ENCODE peak calls at places on chromosomes 6 and 20, in six cellular contexts. R is hippocampal formation, M is endothelial cell, T is T47D, G is colonic mucosa, O is A673. W is an unnamed sample.

GRCh38 chr6:90256698-90257485 is 39.8 kb downstream of the BACH2 start:
- DNase-seq in O (peak), G (no peak), R (no peak), M (no peak), T (no peak), W (no peak)

GRCh38 chr6:5205035-5205469 is 55.7 kb downstream of the LYRM4 start:
- DNase-seq in M (no peak), G (no peak), R (no peak), T (no peak), O (no peak), W (no peak)

GRCh38 chr6:108684809-108685329 is 124.2 kb downstream of the FOXO3 start:
- DNase-seq in M (no peak), T (no peak), R (no peak), G (no peak), O (no peak), W (no peak)

GRCh38 chr6:72037006-72037405 is 150.7 kb downstream of the RIMS1 start:
- DNase-seq in O (no peak), R (peak), T (no peak), M (no peak), G (no peak), W (no peak)

GRCh38 chr6:38935051-38935450 is 113.5 kb upstream of the GLP1R start:
- DNase-seq in M (no peak), R (no peak), O (no peak), T (no peak), G (no peak), W (no peak)

GRCh38 chr20:3398681-3399252 is 8.7 kb downstream of the DNAAF9 start:
- DNase-seq in O (no peak), R (no peak), T (no peak), G (no peak), M (no peak), W (no peak)

GRCh38 chr20:52031574-52032303 is 159.8 kb downstream of the ZFP64 start:
- DNase-seq in R (no peak), G (peak), T (no peak), M (no peak), O (peak), W (no peak)

GRCh38 chr6:170019259-170020040 is 268.0 kb downstream of the ERMARD start:
- DNase-seq in M (no peak), T (no peak), O (no peak), G (no peak), R (no peak), W (no peak)

GRCh38 chr6:3835055-3835731 is 14.0 kb upstream of the FAM50B start:
- DNase-seq in G (peak), R (no peak), M (no peak), T (no peak), O (no peak), W (peak)

GRCh38 chr20:40958598-40958997 is 70.0 kb upstream of the TOP1 start:
- DNase-seq in R (no peak), M (no peak), O (no peak), T (peak), G (peak), W (no peak)

GRCh38 chr20:24102290-24102689 is 113.7 kb upstream of the GGTLC1 start:
- DNase-seq in T (no peak), M (peak), G (no peak), O (peak), R (no peak), W (peak)

GRCh38 chr20:63627700-63628245 is 872 bp upstream of the GMEB2 start:
- DNase-seq in O (no peak), G (no peak), M (no peak), T (no peak), R (no peak), W (no peak)

GRCh38 chr6:119312875-119313338 is 36.7 kb downstream of the MAN1A1 start:
- DNase-seq in M (no peak), T (no peak), O (no peak), G (peak), R (no peak), W (no peak)

GRCh38 chr6:28943223-28943556 is 19.4 kb upstream of the TRIM27 start:
- DNase-seq in M (no peak), G (no peak), O (no peak), R (no peak), T (no peak), W (no peak)

GRCh38 chr6:157380458-157380778 is 572 bp upstream of the ZDHHC14 start:
- DNase-seq in T (no peak), R (no peak), G (no peak), O (no peak), M (no peak), W (peak)

GRCh38 chr20:1391640-1392442 is 1.0 kb downstream of the FKBP1A start:
- DNase-seq in R (no peak), M (peak), G (peak), T (no peak), O (peak), W (peak)

GRCh38 chr6:31834367-31834703 is 6.8 kb downstream of the HSPA1B start:
- DNase-seq in M (peak), G (peak), O (peak), T (peak), R (peak), W (peak)

GRCh38 chr6:21078497-21078896 is 515.1 kb upstream of the SOX4 start:
- DNase-seq in T (no peak), O (no peak), R (no peak), M (no peak), G (no peak), W (no peak)

GRCh38 chr20:63336232-63336752 is 24.9 kb downstream of the CHRNA4 start:
- DNase-seq in M (no peak), G (no peak), R (no peak), O (no peak), T (no peak), W (no peak)

GRCh38 chr6:54431466-54431865 is 123.2 kb downstream of the TINAG start:
- DNase-seq in T (no peak), M (no peak), G (no peak), R (no peak), O (peak), W (no peak)